ENCODE peak calls at places on chromosomes 16 and 17, in ten cellular contexts. Y is neural crest cell; K is stimulated activated CD4-positive, alpha-beta T cell treated with anti-CD3 and anti-CD28 coated beads, Interleukin-15, amount 100 ng/mL, for 1 hour; Q is RCC 7860; T is T-helper 2 cell; I is transverse colon; H is NCI-H460; F is substantia nigra; B is naive thymus-derived CD8-positive, alpha-beta T cell; V is heart right ventricle. X is an unnamed sample.

GRCh38 chr17:82674656-82675475 is 23.6 kb downstream of the RAB40B start:
- DNase-seq in I (no peak), H (no peak), V (no peak), Q (no peak), Y (no peak), K (no peak), F (peak; percentile 47), B (no peak), T (no peak), X (no peak)

GRCh38 chr17:61284174-61284573 is 115.5 kb upstream of the TBX2 start:
- DNase-seq in Q (peak; percentile 79), T (no peak), B (no peak), Y (no peak), I (no peak), F (no peak), K (no peak), H (no peak), V (no peak), X (no peak)

GRCh38 chr16:48408688-48409087 is 23.5 kb upstream of the SIAH1 start:
- DNase-seq in T (no peak), B (no peak), H (no peak), F (no peak), V (peak; percentile 29), Y (no peak), Q (peak; percentile 76), K (no peak), I (peak; percentile 54), X (peak; percentile 45)

GRCh38 chr17:82859431-82860403 is 19.9 kb upstream of the ZNF750 start:
- DNase-seq in B (peak; percentile 47), Y (peak; percentile 14), H (no peak), K (peak; percentile 28), I (no peak), T (peak; percentile 51), F (no peak), V (no peak), Q (peak; percentile 91), X (no peak)

GRCh38 chr16:67917140-67917851 is 14.4 kb downstream of the CTRL start:
- DNase-seq in F (peak; percentile 68), B (no peak), Y (no peak), Q (no peak), H (no peak), K (no peak), I (no peak), V (peak; percentile 69), T (no peak), X (peak; percentile 59)

GRCh38 chr17:14156689-14157088 is 80.0 kb downstream of the CDRT15 start:
- DNase-seq in V (no peak), F (no peak), B (peak; percentile 5), H (no peak), K (no peak), T (no peak), Q (no peak), Y (no peak), I (no peak), X (no peak)

GRCh38 chr17:73267648-73268537 is 6.2 kb upstream of the CPSF4L start:
- DNase-seq in V (no peak), Y (no peak), H (no peak), T (no peak), B (no peak), I (no peak), F (peak; percentile 83), K (no peak), Q (no peak), X (no peak)

GRCh38 chr16:648071-648785 is 937 bp upstream of the WDR90 start:
- DNase-seq in Q (peak; percentile 60), B (no peak), H (no peak), Y (no peak), V (no peak), I (peak; percentile 90), F (no peak), K (no peak), T (peak; percentile 31), X (no peak)

GRCh38 chr17:50219939-50220465 is 18.6 kb upstream of the COL1A1 start:
- DNase-seq in B (no peak), Y (no peak), H (no peak), I (no peak), Q (peak; percentile 27), F (no peak), T (no peak), V (peak; percentile 45), K (no peak), X (no peak)

GRCh38 chr17:79420318-79421243 is 190.3 kb downstream of the RBFOX3 start:
- DNase-seq in F (no peak), Q (no peak), I (no peak), Y (peak; percentile 23), K (no peak), H (peak; percentile 60), T (peak; percentile 13), V (no peak), B (no peak), X (no peak)

GRCh38 chr16:81018496-81018895 is 11.5 kb downstream of the CENPN start:
- DNase-seq in H (no peak), I (no peak), Q (no peak), V (no peak), B (no peak), K (no peak), Y (no peak), T (no peak), F (peak; percentile 59), X (no peak)

GRCh38 chr16:87538160-87538559 is 45.3 kb upstream of the ZCCHC14 start:
- DNase-seq in B (no peak), T (no peak), I (no peak), H (no peak), Q (no peak), V (no peak), F (no peak), Y (no peak), K (no peak), X (no peak)

GRCh38 chr16:55605756-55606155 is 39.3 kb downstream of the CAPNS2 start:
- DNase-seq in T (no peak), K (no peak), V (no peak), Q (no peak), H (no peak), Y (no peak), B (no peak), F (no peak), I (no peak), X (no peak)